ENCODE peak calls at places on chromosomes 13 and 19, in eight cellular contexts. R is natural killer cell, U is psoas muscle, W is nephron progenitor cell, V is osteoblast, N is progenitor cell of endocrine pancreas, S is A549, T is neural progenitor cell. G is an unnamed sample.
A peak's percentile ranks its signal among the peaks of the same experiment; 100 is the strongest.

GRCh38 chr19:12090807-12091206 is 26.3 kb downstream of the ZNF844 start:
- DNase-seq in R (peak; percentile 57), U (peak; percentile 71), W (peak; percentile 61), V (peak; percentile 89), N (peak; percentile 30), S (no peak), T (peak; percentile 77), G (peak; percentile 51)

GRCh38 chr13:28678809-28679208 is 19.9 kb downstream of the POMP start:
- DNase-seq in R (no peak), U (no peak), W (no peak), V (no peak), N (no peak), S (no peak), T (no peak), G (no peak)

GRCh38 chr13:25733696-25734435 is 317.9 kb downstream of the SHISA2 start:
- DNase-seq in R (no peak), U (no peak), W (no peak), V (no peak), N (no peak), S (no peak), T (no peak), G (no peak)

GRCh38 chr13:29621401-29621800 is 25.9 kb upstream of the SLC7A1 start:
- DNase-seq in R (no peak), U (no peak), W (no peak), V (no peak), N (no peak), S (no peak), T (no peak), G (no peak)

GRCh38 chr19:5142725-5143097 is 173.8 kb downstream of the KDM4B start:
- DNase-seq in R (no peak), U (peak; percentile 39), W (no peak), V (peak; percentile 66), N (no peak), S (no peak), T (no peak), G (no peak)

GRCh38 chr13:44932850-44933251 is 56.4 kb downstream of the NUFIP1 start:
- DNase-seq in R (no peak), U (no peak), W (no peak), V (no peak), N (no peak), S (peak; percentile 11), T (no peak), G (no peak)

GRCh38 chr13:40101708-40102359 is 446.4 kb downstream of the COG6 start:
- DNase-seq in R (no peak), U (no peak), W (no peak), V (no peak), N (no peak), S (no peak), T (no peak), G (no peak)

GRCh38 chr19:4951671-4952070 is 17.2 kb upstream of the KDM4B start:
- DNase-seq in R (no peak), U (no peak), W (no peak), V (no peak), N (no peak), S (no peak), T (no peak), G (no peak)

GRCh38 chr19:5156231-5156986 is 184.2 kb downstream of the PTPRS start:
- DNase-seq in R (no peak), U (no peak), W (no peak), V (peak; percentile 90), N (no peak), S (no peak), T (no peak), G (no peak)

GRCh38 chr19:1076951-1077350 is 10.0 kb downstream of the ARHGAP45 start:
- DNase-seq in R (peak; percentile 80), U (peak; percentile 79), W (no peak), V (peak; percentile 97), N (no peak), S (no peak), T (no peak), G (peak; percentile 93)

GRCh38 chr19:31338069-31338767 is 11.0 kb downstream of the TSHZ3 start:
- DNase-seq in R (peak; percentile 40), U (peak; percentile 72), W (peak; percentile 72), V (no peak), N (peak; percentile 43), S (peak; percentile 50), T (peak; percentile 88), G (peak; percentile 11)
- TF ChIP-seq CTCF in R (peak; percentile 60), U (peak; percentile 34), W (peak; percentile 64), V (peak; percentile 65), N (peak; percentile 69), S (peak; percentile 7), T (peak; percentile 71), G (no peak)

GRCh38 chr13:38417241-38417640 is 67.6 kb downstream of the UFM1 start:
- DNase-seq in R (no peak), U (no peak), W (no peak), V (no peak), N (no peak), S (no peak), T (no peak), G (no peak)

GRCh38 chr13:38418286-38418685 is 68.6 kb downstream of the UFM1 start:
- DNase-seq in R (no peak), U (no peak), W (no peak), V (no peak), N (no peak), S (no peak), T (no peak), G (no peak)

GRCh38 chr13:38415233-38415632 is 65.6 kb downstream of the UFM1 start:
- DNase-seq in R (no peak), U (no peak), W (no peak), V (no peak), N (no peak), S (no peak), T (no peak), G (no peak)

GRCh38 chr13:38419312-38419873 is 69.7 kb downstream of the UFM1 start:
- DNase-seq in R (no peak), U (no peak), W (no peak), V (no peak), N (no peak), S (no peak), T (no peak), G (no peak)

DNA sequence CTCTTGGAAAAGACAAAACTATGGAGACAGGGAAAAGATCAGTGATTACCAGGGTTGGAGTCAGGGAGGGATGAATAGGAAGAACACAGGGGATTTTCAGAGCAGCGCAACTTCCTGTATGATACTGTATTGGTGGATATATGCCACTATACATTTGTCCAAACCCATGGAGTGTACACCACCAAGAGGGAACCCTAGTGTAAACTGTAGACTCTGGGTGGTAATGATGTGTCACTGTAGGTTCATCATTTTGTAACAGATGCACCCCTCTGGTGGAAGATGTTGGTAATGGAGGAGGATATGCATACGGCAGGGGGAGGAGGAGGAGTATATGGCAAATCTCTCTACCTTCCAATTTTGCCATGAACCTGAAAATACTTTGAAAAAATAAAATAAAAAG is 68.1 kb downstream of the UFM1 start:
- DNase-seq in R (no peak), U (no peak), W (no peak), V (no peak), N (no peak), S (peak; percentile 5), T (peak; percentile 16), G (no peak)
- TF ChIP-seq CTCF in R (no peak), U (peak; percentile 10), W (peak; percentile 40), V (peak; percentile 42), N (no peak), S (no peak), T (peak; percentile 32), G (no peak)

GRCh38 chr19:45917421-45918091 is 3.0 kb upstream of the NANOS2 start:
- DNase-seq in R (no peak), U (no peak), W (no peak), V (peak; percentile 51), N (no peak), S (no peak), T (no peak), G (no peak)

GRCh38 chr19:45918721-45919120 is 4.1 kb upstream of the NANOS2 start:
- DNase-seq in R (no peak), U (no peak), W (no peak), V (no peak), N (no peak), S (no peak), T (no peak), G (no peak)

GRCh38 chr19:45908956-45909355 is 5.6 kb downstream of the NANOS2 start:
- DNase-seq in R (no peak), U (no peak), W (no peak), V (peak; percentile 76), N (no peak), S (no peak), T (no peak), G (no peak)

GRCh38 chr19:45911291-45911690 is 3.3 kb downstream of the NANOS2 start:
- DNase-seq in R (no peak), U (no peak), W (no peak), V (no peak), N (no peak), S (no peak), T (no peak), G (no peak)

DNA sequence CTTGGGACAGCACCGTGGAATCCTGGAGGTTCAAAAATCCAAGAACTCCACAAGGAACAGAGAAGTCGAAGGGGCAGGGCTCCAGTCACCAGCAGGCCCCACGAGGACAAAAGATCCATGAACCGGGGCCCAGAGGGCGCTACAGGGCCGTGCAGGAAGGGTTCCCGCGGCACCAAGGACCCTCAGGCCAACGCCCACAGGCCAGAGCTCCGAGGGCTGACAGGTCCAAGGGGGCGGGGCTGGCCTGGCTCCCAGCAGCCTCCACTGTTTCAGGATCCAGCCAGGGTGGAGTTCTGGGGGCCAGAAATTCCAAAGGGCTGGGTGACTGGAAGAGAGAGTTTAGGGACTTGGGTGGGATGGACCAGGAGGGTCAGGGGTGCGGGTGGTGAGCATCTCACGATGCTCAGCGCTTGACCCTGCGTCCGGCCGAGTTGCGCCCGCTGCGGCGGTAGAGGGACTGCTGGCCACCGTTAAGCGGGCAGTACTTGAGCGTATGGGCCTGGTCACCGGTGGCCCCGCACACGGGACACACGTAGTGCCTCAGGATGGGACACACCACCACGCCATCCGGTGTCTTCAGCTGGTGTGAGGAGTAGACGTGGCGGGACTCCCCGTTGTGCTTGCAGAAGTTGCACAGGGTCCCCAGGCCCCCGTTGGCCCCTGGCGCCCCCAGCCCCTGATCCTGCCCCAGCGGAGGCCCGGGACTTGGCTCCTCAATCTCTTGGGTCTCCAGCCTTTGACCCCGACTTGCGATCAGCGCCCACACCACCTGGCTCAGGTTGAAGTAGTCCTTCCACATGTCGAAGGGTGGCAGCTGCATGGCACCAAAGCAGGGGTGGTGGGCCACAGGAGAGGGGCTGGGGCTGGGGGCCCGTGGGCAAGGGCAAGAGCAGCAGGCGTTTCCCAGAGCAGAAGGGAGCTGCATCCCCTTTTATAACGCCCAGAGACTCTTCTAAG is at the start of gene NANOS2:
- DNase-seq in R (no peak), U (peak; percentile 58), W (peak; percentile 51), V (peak; percentile 26), N (no peak), S (peak; percentile 64), T (peak; percentile 84), G (no peak)
- TF ChIP-seq CTCF in R (no peak), U (no peak), W (peak; percentile 19), V (no peak), N (peak; percentile 27), S (peak; percentile 21), T (peak; percentile 59), G (no peak)

DNA sequence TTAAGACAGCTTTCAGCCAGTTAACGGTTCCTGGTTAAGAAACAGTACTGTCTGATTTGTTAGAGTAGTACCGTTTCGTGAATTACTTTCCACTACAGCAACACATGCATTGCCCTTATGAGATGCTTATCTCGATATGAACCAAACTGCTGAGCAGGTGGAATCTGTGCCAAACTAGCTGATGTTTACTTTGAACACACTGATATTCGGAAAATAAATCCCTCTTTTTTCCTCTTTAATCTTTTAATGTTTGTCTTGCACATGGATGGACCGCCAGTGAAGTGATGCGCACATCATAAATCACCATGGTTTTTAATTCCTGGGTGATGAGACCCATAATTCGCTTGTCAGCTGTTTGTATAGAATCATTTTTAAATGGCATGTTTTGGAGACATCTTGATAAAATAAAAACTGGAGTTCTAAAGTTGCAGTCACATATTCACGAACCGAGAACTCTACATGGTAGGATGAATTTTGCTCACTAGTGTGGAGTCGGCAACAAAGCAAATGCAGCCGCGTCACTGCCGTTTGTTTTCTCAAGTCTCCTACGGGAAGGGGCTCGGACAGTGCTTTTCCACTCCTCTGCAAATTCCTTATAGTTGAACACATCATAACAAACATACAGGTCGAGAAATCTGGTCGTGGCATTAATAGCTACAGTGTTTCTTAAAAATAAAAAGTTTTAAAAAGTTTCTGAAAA is 1.1 kb downstream of the GJA3 start:
- DNase-seq in R (no peak), U (no peak), W (no peak), V (no peak), N (no peak), S (no peak), T (peak; percentile 51), G (no peak)
- TF ChIP-seq CTCF in R (no peak), U (no peak), W (no peak), V (no peak), N (no peak), S (no peak), T (no peak), G (no peak)